ENCODE peak calls at places on chromosomes 5 and 9, in ten cellular contexts. B is HCT116, N is fibroblast of lung, K is upper lobe of left lung, C is OCI-LY7, M is heart right ventricle, I is DND-41, V is iPS DF 6.9, G is GM06990, R is neural progenitor cell. S is an unnamed sample.

GRCh38 chr9:133074111-133074651 is 12.4 kb downstream of the CEL start:
- DNase-seq in G (no peak), R (no peak), C (no peak), B (no peak), M (no peak), N (peak), V (no peak), I (no peak), K (no peak), S (no peak)

GRCh38 chr5:57665146-57665936 is 182.7 kb upstream of the ACTBL2 start:
- DNase-seq in M (no peak), R (no peak), I (no peak), B (no peak), V (no peak), K (no peak), N (peak), C (no peak), G (no peak), S (no peak)

GRCh38 chr5:20555034-20555433 is 567.0 kb upstream of the CDH18 start:
- DNase-seq in G (no peak), B (no peak), K (no peak), N (no peak), I (no peak), V (no peak), M (no peak), R (no peak), C (no peak), S (no peak)

GRCh38 chr5:1018596-1018995 is 10.0 kb downstream of the NKD2 start:
- DNase-seq in M (peak), I (no peak), V (no peak), K (no peak), R (no peak), N (no peak), C (no peak), G (no peak), B (no peak), S (no peak)

GRCh38 chr5:112576298-112576925 is 157.3 kb upstream of the EPB41L4A start:
- DNase-seq in C (no peak), M (peak), V (no peak), K (no peak), N (no peak), R (peak), B (no peak), I (no peak), G (no peak), S (no peak)

GRCh38 chr9:81690251-81690851 is 1.0 kb upstream of the TLE1 start:
- DNase-seq in N (peak), G (no peak), I (no peak), B (no peak), R (peak), V (no peak), K (peak), M (peak), C (no peak), S (no peak)

GRCh38 chr9:14096182-14096922 is 217.6 kb downstream of the NFIB start:
- DNase-seq in K (no peak), B (no peak), V (no peak), N (peak), C (no peak), M (no peak), G (no peak), I (no peak), R (peak), S (peak)

GRCh38 chr5:149857499-149857898 is 87.1 kb downstream of the PDE6A start:
- DNase-seq in V (no peak), C (no peak), R (no peak), K (peak), N (peak), M (peak), I (no peak), B (no peak), G (no peak), S (peak)

GRCh38 chr5:32499261-32499660 is 54.7 kb upstream of the ZFR start:
- DNase-seq in K (no peak), R (no peak), I (no peak), N (no peak), B (no peak), V (no peak), G (no peak), M (no peak), C (no peak), S (no peak)

GRCh38 chr5:103237783-103238182 is 20.8 kb upstream of the MACIR start:
- DNase-seq in I (no peak), V (no peak), M (no peak), C (no peak), R (no peak), B (no peak), G (no peak), N (no peak), K (no peak), S (no peak)

GRCh38 chr5:78235289-78235688 is 59.2 kb downstream of the AP3B1 start:
- DNase-seq in R (no peak), C (no peak), I (no peak), N (peak), K (no peak), M (no peak), B (no peak), V (no peak), G (no peak), S (no peak)

GRCh38 chr9:89661956-89662717 is 57.3 kb downstream of the GADD45G start:
- DNase-seq in K (peak), N (peak), R (peak), V (peak), B (peak), M (peak), G (no peak), C (no peak), I (no peak), S (peak)

GRCh38 chr5:150058480-150059126 is 27.8 kb downstream of the CSF1R start:
- DNase-seq in N (peak), R (no peak), G (no peak), V (no peak), I (no peak), C (no peak), M (no peak), K (peak), B (no peak), S (peak)

GRCh38 chr9:78298046-78298511 is 1.2 kb downstream of the PSAT1 start:
- DNase-seq in V (no peak), C (no peak), N (no peak), M (no peak), I (no peak), B (no peak), K (no peak), R (peak), G (no peak), S (no peak)

GRCh38 chr9:78301466-78301865 is 4.5 kb downstream of the PSAT1 start:
- DNase-seq in B (no peak), C (no peak), G (no peak), K (no peak), N (no peak), V (no peak), M (no peak), I (no peak), R (no peak), S (no peak)

GRCh38 chr9:78296893-78297671 is at the start of gene PSAT1:
- DNase-seq in N (peak), B (peak), R (peak), I (no peak), C (peak), G (peak), V (peak), M (peak), K (peak), S (peak)

GRCh38 chr9:78297672-78297961 is 692 bp downstream of the PSAT1 start:
- DNase-seq in C (no peak), G (no peak), I (no peak), M (no peak), R (no peak), K (no peak), V (no peak), N (no peak), B (no peak), S (no peak)

DNA sequence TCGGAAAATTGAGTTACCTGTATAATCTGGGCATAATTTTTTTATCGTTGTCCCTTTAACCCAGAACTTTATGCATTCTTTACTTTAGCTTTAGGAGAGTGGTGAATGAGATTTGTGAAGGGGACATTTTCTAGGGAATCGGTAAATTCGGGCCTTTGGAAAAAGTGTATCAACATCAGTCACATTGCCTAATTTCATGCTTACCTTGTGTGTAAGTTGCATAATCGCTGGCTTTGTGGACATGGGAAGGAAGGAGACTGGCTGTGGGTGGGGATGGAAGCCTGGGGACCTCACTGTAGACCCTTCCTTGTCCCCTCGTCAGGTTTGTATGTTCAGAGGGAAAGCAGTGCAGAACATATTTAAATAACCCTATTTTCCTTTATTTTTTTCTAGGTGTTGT is 3.3 kb downstream of the PSAT1 start:
- DNase-seq in B (no peak), V (no peak), N (no peak), C (no peak), R (no peak), I (no peak), G (no peak), K (no peak), M (no peak), S (no peak)
- H3K4me3 ChIP-seq in B (no peak), V (no peak), N (no peak), C (no peak), R (no peak), I (no peak), G (no peak), K (no peak), M (no peak), S (no peak)

DNA sequence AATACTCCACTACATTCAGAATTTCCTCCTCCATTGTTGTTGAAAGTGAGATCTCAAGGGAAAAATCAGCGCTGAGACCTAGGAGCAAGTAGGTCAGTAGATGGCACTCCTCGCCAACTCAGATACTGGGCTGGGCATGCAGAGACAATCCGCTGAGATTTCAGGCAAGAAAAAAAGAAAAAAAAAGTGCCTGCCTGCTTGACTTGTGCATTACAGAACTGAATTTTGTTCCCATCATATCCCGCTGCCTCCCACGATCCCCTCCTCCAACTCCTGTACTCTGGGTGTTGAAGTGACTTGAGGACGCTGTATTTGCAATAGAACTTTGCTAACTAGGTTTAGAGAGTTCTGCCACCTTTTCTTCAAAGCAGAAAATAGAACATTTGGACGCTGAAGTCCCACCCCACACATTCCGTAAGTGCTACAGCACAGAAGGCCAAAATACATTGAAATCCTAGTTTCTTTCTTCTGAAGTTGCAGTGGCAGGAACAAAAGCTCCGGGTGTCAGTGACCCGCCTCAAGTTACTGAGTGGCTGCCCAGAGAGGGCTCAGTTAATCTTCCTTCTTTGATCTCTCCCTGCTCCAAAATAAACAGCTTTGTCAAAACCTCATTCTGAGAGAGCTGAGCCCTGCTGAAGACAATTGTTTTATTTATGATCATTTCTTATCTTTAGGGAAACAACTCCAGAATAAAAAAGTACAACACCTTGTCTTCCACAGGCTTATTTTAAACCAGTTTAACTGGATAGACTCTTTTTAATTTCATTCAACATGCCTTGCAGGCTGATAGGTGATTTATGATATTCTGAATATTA is 265.7 kb downstream of the MLLT3 start:
- DNase-seq in K (peak), V (peak), G (peak), N (peak), C (peak), I (peak), R (peak), M (peak), B (peak), S (peak)
- H3K4me3 ChIP-seq in K (peak), V (no peak), G (no peak), N (peak), C (no peak), I (no peak), R (peak), M (peak), B (no peak), S (no peak)

DNA sequence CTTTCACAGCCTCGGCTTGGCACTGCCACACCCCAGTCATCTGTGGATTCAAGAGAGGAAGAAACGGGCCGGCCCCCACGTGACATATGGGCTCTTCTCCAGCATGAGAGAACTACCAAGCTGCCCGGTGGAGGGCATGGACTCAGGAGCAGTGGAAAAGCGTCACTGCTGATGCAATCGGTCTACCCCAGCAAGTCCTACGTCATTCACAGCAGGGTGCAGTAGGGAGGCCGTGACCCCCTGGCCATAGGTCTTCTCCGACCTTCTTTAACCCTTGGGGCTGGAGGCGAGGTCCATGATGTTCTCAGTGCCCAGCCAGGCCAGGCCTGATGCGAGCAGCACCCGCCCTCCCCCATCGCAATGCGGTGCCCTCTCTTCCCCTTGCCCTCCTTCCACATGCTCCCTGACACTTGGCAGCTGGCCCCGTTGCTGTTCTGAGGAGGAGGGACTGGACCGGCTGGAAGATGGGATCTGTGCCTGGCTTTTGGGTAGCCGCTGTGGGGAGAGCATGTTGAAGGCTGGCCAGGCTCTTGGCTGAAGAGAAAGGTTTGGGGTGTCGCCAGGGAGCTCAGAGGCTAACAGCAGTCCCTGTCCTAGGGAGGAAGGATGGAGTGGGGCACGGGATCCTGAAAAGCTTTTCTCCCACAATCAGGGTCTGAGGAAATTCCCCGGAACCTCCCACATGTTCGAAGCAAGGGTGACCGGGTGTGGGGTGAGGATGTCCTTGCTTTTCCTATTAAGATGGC is 89.8 kb downstream of the LIFR start:
- DNase-seq in R (no peak), G (no peak), K (peak), C (no peak), B (no peak), M (peak), I (no peak), N (no peak), V (no peak), S (no peak)
- H3K4me3 ChIP-seq in R (no peak), G (no peak), K (peak), C (no peak), B (no peak), M (no peak), I (no peak), N (no peak), V (no peak), S (no peak)

DNA sequence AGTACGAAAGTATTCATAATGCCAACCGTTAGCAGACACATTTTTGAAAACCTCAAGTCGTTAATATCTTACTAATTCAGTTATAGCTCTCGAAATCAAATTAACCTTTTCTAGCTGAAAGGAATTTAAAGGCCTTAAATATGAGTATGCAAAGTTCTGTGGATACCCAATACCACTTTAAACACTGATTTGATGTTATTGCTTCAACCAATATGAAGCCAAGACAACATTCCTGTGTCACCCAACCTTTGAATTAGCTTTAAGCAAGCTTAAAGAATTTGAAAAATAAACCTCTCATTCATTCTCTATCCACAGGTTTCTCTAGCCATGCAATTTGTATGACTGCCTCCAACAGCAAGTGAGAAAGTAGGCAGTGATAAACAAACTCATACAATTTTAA is 204.4 kb downstream of the MCTP1 start:
- DNase-seq in N (peak), K (no peak), C (no peak), I (no peak), B (no peak), R (no peak), G (no peak), M (no peak), V (no peak), S (no peak)
- H3K4me3 ChIP-seq in N (no peak), K (peak), C (no peak), I (peak), B (no peak), R (no peak), G (peak), M (peak), V (no peak), S (peak)

DNA sequence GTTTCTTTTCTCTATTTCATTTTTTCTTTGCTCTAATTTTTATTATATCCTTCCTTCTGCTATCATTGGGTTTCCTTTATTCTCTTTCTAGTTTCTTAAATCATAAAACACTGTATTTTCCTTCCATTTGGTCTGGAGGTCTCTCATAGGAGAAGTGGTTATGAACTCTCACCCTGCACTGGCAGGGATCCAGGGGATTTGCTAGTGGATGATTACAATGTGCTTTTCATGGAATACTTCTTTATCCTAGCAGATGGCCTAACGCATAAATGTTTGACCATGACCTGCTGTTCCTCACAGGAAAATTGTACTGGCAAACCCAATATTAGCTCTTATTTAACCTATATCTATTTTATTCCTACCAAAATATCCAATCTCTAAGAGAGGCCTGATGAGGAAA is 31.5 kb upstream of the SGCD start:
- DNase-seq in M (no peak), K (no peak), R (no peak), I (no peak), V (no peak), N (no peak), B (no peak), G (no peak), C (no peak), S (no peak)
- H3K4me3 ChIP-seq in M (no peak), K (no peak), R (no peak), I (no peak), V (no peak), N (no peak), B (no peak), G (no peak), C (no peak), S (no peak)

GRCh38 chr5:139708877-139709586 is 60.9 kb downstream of the CXXC5 start:
- DNase-seq in K (no peak), N (peak), M (peak), R (peak), V (no peak), I (no peak), G (peak), B (no peak), C (no peak), S (peak)
- H3K4me3 ChIP-seq in K (peak), N (no peak), M (peak), R (peak), V (peak), I (peak), G (peak), B (peak), C (peak), S (no peak)

GRCh38 chr9:98986866-98987653 is 43.4 kb downstream of the COL15A1 start:
- DNase-seq in V (no peak), C (no peak), B (no peak), I (no peak), R (no peak), K (no peak), G (no peak), N (no peak), M (peak), S (no peak)
- H3K4me3 ChIP-seq in V (no peak), C (no peak), B (no peak), I (no peak), R (no peak), K (no peak), G (no peak), N (no peak), M (no peak), S (no peak)

GRCh38 chr5:123287881-123288280 is 135.3 kb downstream of the CEP120 start:
- DNase-seq in M (no peak), K (no peak), C (no peak), N (no peak), V (no peak), B (no peak), I (no peak), G (no peak), R (no peak), S (no peak)

GRCh38 chr5:123289210-123289609 is 134.0 kb downstream of the CEP120 start:
- DNase-seq in G (no peak), M (no peak), R (no peak), B (no peak), N (no peak), I (no peak), K (no peak), V (no peak), C (no peak), S (no peak)

GRCh38 chr5:123283537-123283936 is 139.7 kb downstream of the CEP120 start:
- DNase-seq in G (no peak), N (no peak), B (no peak), M (no peak), V (no peak), K (no peak), R (no peak), C (no peak), I (no peak), S (no peak)

GRCh38 chr5:123283031-123283430 is 140.2 kb downstream of the CEP120 start:
- DNase-seq in C (no peak), G (no peak), I (no peak), V (no peak), R (peak), N (peak), B (no peak), K (no peak), M (no peak), S (no peak)

DNA sequence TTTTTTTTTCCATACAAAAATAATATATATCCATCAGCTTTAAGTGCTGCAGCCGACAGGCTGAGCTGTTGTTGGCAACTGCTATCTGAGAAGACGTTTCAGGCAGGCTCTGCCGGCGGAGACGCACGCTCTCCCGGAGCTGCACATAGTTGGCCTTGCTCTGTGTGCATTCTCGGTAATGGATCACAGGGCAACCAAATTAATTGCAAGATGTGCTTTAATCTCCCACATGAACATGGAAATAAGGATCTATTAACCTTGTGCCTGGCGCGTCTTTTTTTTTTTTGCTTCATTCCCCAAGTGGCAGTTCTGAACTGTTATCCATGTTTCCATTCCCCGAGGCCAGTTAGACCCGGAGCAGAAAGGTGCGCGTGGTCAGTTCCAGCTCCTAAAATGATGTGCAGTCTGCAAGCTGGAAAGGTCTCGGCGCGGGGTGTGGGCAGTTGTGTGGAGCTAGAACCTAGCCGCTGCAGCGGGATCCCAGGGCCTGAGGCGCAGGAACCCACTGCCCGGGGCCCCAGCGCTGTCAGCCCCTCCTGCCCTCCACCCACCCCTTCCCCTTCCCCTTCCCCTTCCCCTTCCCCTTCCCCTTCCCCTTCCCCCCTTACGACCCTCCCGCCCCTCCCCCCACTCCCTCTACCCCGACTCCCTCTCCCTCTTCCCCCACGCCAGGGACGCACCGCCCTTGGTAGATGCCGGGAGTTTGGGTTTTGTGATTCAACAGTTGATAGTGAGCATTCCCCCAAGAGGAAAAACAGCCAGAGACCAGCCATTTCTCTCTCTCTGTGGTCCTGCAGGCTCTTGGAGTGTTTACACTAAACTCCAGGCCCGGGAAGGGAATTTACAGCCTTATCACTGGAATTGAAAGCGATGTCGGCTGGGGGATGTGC is 137.8 kb downstream of the CEP120 start:
- DNase-seq in K (no peak), I (no peak), B (no peak), V (no peak), C (no peak), G (no peak), N (peak), R (peak), M (no peak), S (no peak)
- H3K4me3 ChIP-seq in K (peak), I (no peak), B (no peak), V (peak), C (no peak), G (no peak), N (peak), R (peak), M (no peak), S (peak)

S was measured in skeletal muscle cell.